ENCODE peak calls at places on chromosomes 2 and 18, in four cellular contexts. S is psoas muscle, A is T-helper 9 cell, K is heart right ventricle. I is an unnamed sample.

GRCh38 chr2:8268172-8268783 is 413.6 kb upstream of the ID2 start:
- DNase-seq in K (no peak), A (no peak), S (no peak), I (no peak)

GRCh38 chr2:96929245-96929925 is 57.0 kb downstream of the FAM178B start:
- DNase-seq in S (peak), K (no peak), A (no peak), I (no peak)

GRCh38 chr2:69926849-69927515 is 12.1 kb downstream of the MXD1 start:
- DNase-seq in A (no peak), S (no peak), K (no peak), I (no peak)

GRCh38 chr2:11581129-11581796 is 47.4 kb downstream of the GREB1 start:
- DNase-seq in S (no peak), A (no peak), K (no peak), I (no peak)

GRCh38 chr2:236608308-236608564 is 38.6 kb downstream of the ACKR3 start:
- DNase-seq in S (no peak), A (no peak), K (no peak), I (no peak)

GRCh38 chr2:180715044-180715443 is 265.4 kb upstream of the UBE2E3 start:
- DNase-seq in A (no peak), K (no peak), S (no peak), I (no peak)

GRCh38 chr2:101308432-101309210 is at the start of gene RNF149:
- DNase-seq in S (peak), K (peak), A (peak), I (peak)

GRCh38 chr18:45066868-45067267 is 386.2 kb downstream of the SETBP1 start:
- DNase-seq in K (peak), A (no peak), S (peak), I (no peak)

GRCh38 chr2:24816884-24817283 is 23.7 kb downstream of the CENPO start:
- DNase-seq in S (no peak), K (no peak), A (no peak), I (no peak)

GRCh38 chr2:62934501-62934900 is 116.1 kb upstream of the OTX1 start:
- DNase-seq in K (no peak), S (no peak), A (no peak), I (no peak)

GRCh38 chr2:56444339-56444738 is 260.5 kb downstream of the CCDC85A start:
- DNase-seq in S (no peak), K (peak), A (no peak), I (no peak)

GRCh38 chr2:46615555-46616487 is 136.5 kb downstream of the TMEM247 start:
- DNase-seq in A (peak), S (peak), K (no peak), I (peak)

GRCh38 chr2:170818294-170819104 is 1.8 kb downstream of the GAD1 start:
- DNase-seq in A (no peak), K (no peak), S (no peak), I (no peak)

GRCh38 chr18:40094441-40094840 is 1860.6 kb upstream of the PIK3C3 start:
- DNase-seq in S (no peak), K (no peak), A (no peak), I (no peak)

GRCh38 chr2:140580799-140581198 is 1550.0 kb downstream of the LRP1B start:
- DNase-seq in S (no peak), A (no peak), K (no peak), I (no peak)

GRCh38 chr2:124563415-124563814 is 538.3 kb downstream of the CNTNAP5 start:
- DNase-seq in S (no peak), A (no peak), K (no peak), I (no peak)

GRCh38 chr2:127170452-127171197 is 49.5 kb downstream of the CYP27C1 start:
- DNase-seq in K (no peak), A (no peak), S (no peak), I (no peak)

GRCh38 chr2:164841719-164842623 is at the start of gene COBLL1:
- DNase-seq in K (peak), S (peak), A (peak), I (no peak)

GRCh38 chr2:172481507-172482262 is 54.3 kb downstream of the ITGA6 start:
- DNase-seq in A (no peak), S (no peak), K (no peak), I (no peak)

GRCh38 chr2:10654069-10654468 is 35.7 kb downstream of the NOL10 start:
- DNase-seq in A (peak), S (no peak), K (no peak), I (peak)

GRCh38 chr2:119760876-119761275 is 1.2 kb downstream of the PTPN4 start:
- DNase-seq in S (no peak), K (no peak), A (no peak), I (no peak)

GRCh38 chr2:74702001-74702715 is 48.1 kb downstream of the SEMA4F start:
- DNase-seq in K (no peak), A (no peak), S (no peak), I (no peak)

GRCh38 chr2:207248702-207249355 is 83.1 kb upstream of the KLF7 start:
- DNase-seq in A (no peak), S (no peak), K (no peak), I (no peak)

GRCh38 chr2:64232266-64232665 is 88.0 kb upstream of the PELI1 start:
- DNase-seq in K (no peak), S (no peak), A (no peak), I (no peak)

GRCh38 chr18:63897072-63897471 is 9.6 kb downstream of the SERPINB2 start:
- DNase-seq in S (no peak), K (no peak), A (no peak), I (no peak)

GRCh38 chr2:201643216-201643651 is at the start of gene TMEM237:
- DNase-seq in K (peak), A (peak), S (peak), I (peak)

GRCh38 chr2:226631671-226632070 is 167.9 kb downstream of the IRS1 start:
- DNase-seq in A (no peak), K (no peak), S (no peak), I (no peak)

GRCh38 chr18:70659026-70659726 is 370.3 kb downstream of the SOCS6 start:
- DNase-seq in S (no peak), A (peak), K (no peak), I (peak)

GRCh38 chr2:196983934-196984333 is 57.4 kb upstream of the PGAP1 start:
- DNase-seq in S (no peak), K (no peak), A (no peak), I (no peak)

GRCh38 chr2:112636605-112637288 is 9.0 kb upstream of the SLC20A1 start:
- DNase-seq in S (no peak), K (no peak), A (no peak), I (no peak)